ENCODE peak calls at places on chromosomes 4 and X, in seven cellular contexts. One of them, this sample, is unnamed.

GRCh38 chr4:53089940-53090729 is 228.0 kb downstream of the RASL11B start:
- DNase-seq in GM20000: no peak
- DNase-seq in transverse colon: no peak
- DNase-seq in GM23338: no peak
- DNase-seq in keratinocyte: no peak
- DNase-seq in lower lobe of right lung: no peak
- DNase-seq in GM23248: peak
- DNase-seq in this sample: no peak

GRCh38 chr4:163372035-163372434 is 28.3 kb downstream of the NPY5R start:
- DNase-seq in GM20000: no peak
- DNase-seq in transverse colon: no peak
- DNase-seq in GM23338: peak
- DNase-seq in keratinocyte: no peak
- DNase-seq in lower lobe of right lung: no peak
- DNase-seq in GM23248: no peak
- DNase-seq in this sample: no peak

GRCh38 chr4:169582203-169582602 is 30.2 kb downstream of the NEK1 start:
- DNase-seq in GM20000: no peak
- DNase-seq in transverse colon: no peak
- DNase-seq in GM23338: no peak
- DNase-seq in keratinocyte: no peak
- DNase-seq in lower lobe of right lung: no peak
- DNase-seq in GM23248: no peak
- DNase-seq in this sample: no peak

GRCh38 chr4:83618431-83618830 is 82.5 kb downstream of the GPAT3 start:
- DNase-seq in GM20000: no peak
- DNase-seq in transverse colon: peak
- DNase-seq in GM23338: peak
- DNase-seq in keratinocyte: peak
- DNase-seq in lower lobe of right lung: no peak
- DNase-seq in GM23248: peak
- DNase-seq in this sample: no peak

GRCh38 chrX:29627833-29628232 is 587.5 kb upstream of the MAGEB2 start:
- DNase-seq in GM20000: no peak
- DNase-seq in transverse colon: no peak
- DNase-seq in GM23338: no peak
- DNase-seq in keratinocyte: no peak
- DNase-seq in lower lobe of right lung: no peak
- DNase-seq in GM23248: no peak
- DNase-seq in this sample: no peak

GRCh38 chr4:123588631-123589223 is 192.1 kb downstream of the SPRY1 start:
- DNase-seq in GM20000: peak
- DNase-seq in transverse colon: peak
- DNase-seq in GM23338: no peak
- DNase-seq in keratinocyte: no peak
- DNase-seq in lower lobe of right lung: no peak
- DNase-seq in GM23248: peak
- DNase-seq in this sample: no peak

GRCh38 chrX:10555846-10556245 is 64.5 kb downstream of the MID1 start:
- DNase-seq in GM20000: no peak
- DNase-seq in transverse colon: no peak
- DNase-seq in GM23338: no peak
- DNase-seq in keratinocyte: no peak
- DNase-seq in lower lobe of right lung: no peak
- DNase-seq in GM23248: no peak
- DNase-seq in this sample: no peak

GRCh38 chrX:41553688-41554087 is 106.5 kb downstream of the NYX start:
- DNase-seq in GM20000: no peak
- DNase-seq in transverse colon: no peak
- DNase-seq in GM23338: no peak
- DNase-seq in keratinocyte: no peak
- DNase-seq in lower lobe of right lung: no peak
- DNase-seq in GM23248: peak
- DNase-seq in this sample: no peak

GRCh38 chrX:7640392-7640791 is 202.6 kb upstream of the VCX start:
- DNase-seq in GM20000: no peak
- DNase-seq in transverse colon: no peak
- DNase-seq in GM23338: no peak
- DNase-seq in keratinocyte: no peak
- DNase-seq in lower lobe of right lung: no peak
- DNase-seq in GM23248: no peak
- DNase-seq in this sample: no peak

GRCh38 chr4:168362025-168362401 is 43.5 kb upstream of the DDX60 start:
- DNase-seq in GM20000: no peak
- DNase-seq in transverse colon: no peak
- DNase-seq in GM23338: no peak
- DNase-seq in keratinocyte: no peak
- DNase-seq in lower lobe of right lung: no peak
- DNase-seq in GM23248: no peak
- DNase-seq in this sample: no peak

GRCh38 chr4:3312362-3312761 is 19.5 kb downstream of the RGS12 start:
- DNase-seq in GM20000: no peak
- DNase-seq in transverse colon: no peak
- DNase-seq in GM23338: no peak
- DNase-seq in keratinocyte: no peak
- DNase-seq in lower lobe of right lung: no peak
- DNase-seq in GM23248: no peak
- DNase-seq in this sample: no peak

GRCh38 chr4:186699298-186699697 is 24.4 kb downstream of the FAT1 start:
- DNase-seq in GM20000: no peak
- DNase-seq in transverse colon: no peak
- DNase-seq in GM23338: no peak
- DNase-seq in keratinocyte: no peak
- DNase-seq in lower lobe of right lung: no peak
- DNase-seq in GM23248: peak
- DNase-seq in this sample: no peak

GRCh38 chrX:54042609-54043010 is 1.7 kb downstream of the PHF8 start:
- DNase-seq in GM20000: peak
- DNase-seq in transverse colon: peak
- DNase-seq in GM23338: peak
- DNase-seq in keratinocyte: no peak
- DNase-seq in lower lobe of right lung: peak
- DNase-seq in GM23248: peak
- DNase-seq in this sample: peak

GRCh38 chr4:173685324-173685723 is 155.3 kb upstream of the HAND2 start:
- DNase-seq in GM20000: no peak
- DNase-seq in transverse colon: no peak
- DNase-seq in GM23338: no peak
- DNase-seq in keratinocyte: no peak
- DNase-seq in lower lobe of right lung: no peak
- DNase-seq in GM23248: no peak
- DNase-seq in this sample: no peak